ENCODE peak calls at places on chromosomes 1 and 21, in seven cellular contexts. Y, Q, R, N, E, D and A are unnamed samples.

GRCh38 chr21:34545079-34545884 is 33.3 kb upstream of the KCNE1 start:
- DNase-seq in Y (peak), Q (peak), R (peak), N (peak), E (no peak), D (no peak), A (peak)

GRCh38 chr1:246364415-246364941 is 142.6 kb downstream of the SMYD3 start:
- DNase-seq in Y (no peak), Q (no peak), R (no peak), N (no peak), E (no peak), D (no peak), A (no peak)

GRCh38 chr1:221565718-221566117 is 176.2 kb downstream of the DUSP10 start:
- DNase-seq in Y (no peak), Q (no peak), R (no peak), N (no peak), E (no peak), D (no peak), A (no peak)

GRCh38 chr1:205313681-205314308 is 7.8 kb downstream of the NUAK2 start:
- DNase-seq in Y (peak), Q (peak), R (peak), N (peak), E (no peak), D (no peak), A (no peak)

GRCh38 chr1:116819081-116819480 is 64.9 kb downstream of the CD2 start:
- DNase-seq in Y (no peak), Q (no peak), R (no peak), N (no peak), E (no peak), D (no peak), A (no peak)

GRCh38 chr21:37509802-37510393 is 143.3 kb downstream of the DYRK1A start:
- DNase-seq in Y (no peak), Q (peak), R (peak), N (no peak), E (no peak), D (no peak), A (no peak)

GRCh38 chr1:24641646-24642151 is 1.4 kb upstream of the SRRM1 start:
- DNase-seq in Y (peak), Q (peak), R (peak), N (no peak), E (no peak), D (no peak), A (no peak)

GRCh38 chr1:77504986-77505385 is 177.5 kb downstream of the ZZZ3 start:
- DNase-seq in Y (no peak), Q (no peak), R (no peak), N (no peak), E (peak), D (no peak), A (peak)

GRCh38 chr1:72780212-72780611 is 497.9 kb upstream of the NEGR1 start:
- DNase-seq in Y (no peak), Q (no peak), R (no peak), N (no peak), E (no peak), D (no peak), A (no peak)

GRCh38 chr1:233714631-233715217 is 100.8 kb downstream of the KCNK1 start:
- DNase-seq in Y (no peak), Q (no peak), R (no peak), N (no peak), E (no peak), D (peak), A (no peak)